ENCODE peak calls at places on chromosomes 1 and 21, in ten cellular contexts. P is prostate gland, H is kidney, Y is thoracic aorta, A is AG09319, U is astrocyte of the spinal cord, L is pancreas, C is psoas muscle, W is GM10248, E is cardiac fibroblast. Q is an unnamed sample.

GRCh38 chr1:40078512-40079333 is 18.3 kb downstream of the PPT1 start:
- DNase-seq in P (peak), H (no peak), Y (no peak), A (no peak), U (peak), L (no peak), C (no peak), W (peak), E (peak), Q (peak)

GRCh38 chr1:171610385-171610784 is 11.7 kb upstream of the MYOCOS start:
- DNase-seq in P (no peak), H (no peak), Y (no peak), A (no peak), U (peak), L (no peak), C (no peak), W (no peak), E (peak), Q (no peak)

GRCh38 chr21:45535341-45536081 is 6.7 kb downstream of the SLC19A1 start:
- DNase-seq in P (no peak), H (peak), Y (no peak), A (no peak), U (no peak), L (peak), C (peak), W (no peak), E (no peak), Q (no peak)

GRCh38 chr1:17632541-17633193 is 93.2 kb downstream of the ARHGEF10L start:
- DNase-seq in P (no peak), H (no peak), Y (no peak), A (no peak), U (peak), L (no peak), C (no peak), W (no peak), E (peak), Q (no peak)

GRCh38 chr1:221366495-221367095 is 375.3 kb downstream of the DUSP10 start:
- DNase-seq in P (no peak), H (no peak), Y (no peak), A (no peak), U (no peak), L (no peak), C (no peak), W (no peak), E (no peak), Q (no peak)

GRCh38 chr21:43345746-43346409 is 81.1 kb downstream of the SIK1 start:
- DNase-seq in P (no peak), H (no peak), Y (no peak), A (no peak), U (peak), L (peak), C (no peak), W (no peak), E (peak), Q (no peak)

GRCh38 chr1:10839188-10839770 is 42.8 kb upstream of the CASZ1 start:
- DNase-seq in P (no peak), H (no peak), Y (no peak), A (no peak), U (no peak), L (no peak), C (no peak), W (no peak), E (no peak), Q (no peak)

GRCh38 chr1:112904071-112904830 is 51.7 kb downstream of the SLC16A1 start:
- DNase-seq in P (no peak), H (no peak), Y (no peak), A (peak), U (peak), L (no peak), C (no peak), W (no peak), E (peak), Q (no peak)

GRCh38 chr1:91764471-91765115 is 121.4 kb downstream of the TGFBR3 start:
- DNase-seq in P (no peak), H (no peak), Y (no peak), A (no peak), U (no peak), L (no peak), C (no peak), W (no peak), E (no peak), Q (no peak)

GRCh38 chr1:65493792-65494191 is 73.3 kb downstream of the LEPR start:
- DNase-seq in P (peak), H (no peak), Y (no peak), A (peak), U (peak), L (no peak), C (no peak), W (no peak), E (no peak), Q (no peak)

GRCh38 chr1:30294508-30294907 is 428.9 kb downstream of the MATN1 start:
- DNase-seq in P (no peak), H (no peak), Y (no peak), A (no peak), U (no peak), L (no peak), C (no peak), W (no peak), E (no peak), Q (no peak)

GRCh38 chr1:12565966-12566352 is 52.1 kb downstream of the DHRS3 start:
- DNase-seq in P (no peak), H (no peak), Y (no peak), A (no peak), U (no peak), L (peak), C (no peak), W (no peak), E (no peak), Q (no peak)

GRCh38 chr1:12161662-12162458 is 4.9 kb upstream of the TNFRSF1B start:
- DNase-seq in P (peak), H (peak), Y (peak), A (peak), U (peak), L (peak), C (peak), W (peak), E (peak), Q (peak)

GRCh38 chr1:28887418-28887834 is 26.9 kb upstream of the EPB41 start:
- DNase-seq in P (no peak), H (peak), Y (no peak), A (no peak), U (no peak), L (peak), C (no peak), W (peak), E (no peak), Q (peak)

GRCh38 chr1:39450956-39451601 is 40.4 kb upstream of the BMP8A start:
- DNase-seq in P (no peak), H (no peak), Y (no peak), A (peak), U (peak), L (no peak), C (no peak), W (no peak), E (peak), Q (no peak)

GRCh38 chr1:229003233-229004031 is 267.5 kb upstream of the RAB4A start:
- DNase-seq in P (no peak), H (no peak), Y (no peak), A (no peak), U (no peak), L (no peak), C (no peak), W (no peak), E (no peak), Q (no peak)

GRCh38 chr21:23963454-23963853 is 1643.8 kb downstream of the MRPL39 start:
- DNase-seq in P (no peak), H (no peak), Y (no peak), A (no peak), U (peak), L (no peak), C (no peak), W (no peak), E (peak), Q (no peak)

GRCh38 chr1:43388021-43388575 is 1.5 kb downstream of the MED8 start:
- DNase-seq in P (no peak), H (no peak), Y (no peak), A (no peak), U (no peak), L (no peak), C (no peak), W (no peak), E (peak), Q (no peak)

GRCh38 chr1:212531796-212532195 is 76.8 kb upstream of the ATF3 start:
- DNase-seq in P (no peak), H (no peak), Y (no peak), A (no peak), U (no peak), L (no peak), C (no peak), W (no peak), E (no peak), Q (no peak)

GRCh38 chr1:14693996-14694395 is 95.5 kb downstream of the KAZN start:
- DNase-seq in P (no peak), H (no peak), Y (no peak), A (no peak), U (no peak), L (no peak), C (no peak), W (no peak), E (no peak), Q (no peak)

GRCh38 chr1:2466270-2466665 is 9.8 kb upstream of the PLCH2 start:
- DNase-seq in P (no peak), H (no peak), Y (no peak), A (no peak), U (no peak), L (no peak), C (no peak), W (no peak), E (no peak), Q (no peak)

GRCh38 chr21:37927711-37928110 is 11.5 kb upstream of the KCNJ6 start:
- DNase-seq in P (no peak), H (no peak), Y (no peak), A (no peak), U (no peak), L (no peak), C (no peak), W (no peak), E (no peak), Q (no peak)

GRCh38 chr1:225772323-225772768 is 5.3 kb upstream of the SRP9 start:
- DNase-seq in P (peak), H (peak), Y (peak), A (no peak), U (peak), L (peak), C (peak), W (peak), E (peak), Q (no peak)
- TF ChIP-seq CTCF in P (peak), H (peak), Y (peak), A (peak), U (peak), L (peak), C (peak), W (peak), E (peak), Q (peak)

GRCh38 chr1:182197555-182197954 is 136.0 kb upstream of the ZNF648 start:
- DNase-seq in P (no peak), H (no peak), Y (no peak), A (no peak), U (no peak), L (no peak), C (peak), W (no peak), E (no peak), Q (no peak)

GRCh38 chr1:182200025-182200814 is 138.7 kb upstream of the ZNF648 start:
- DNase-seq in P (no peak), H (no peak), Y (no peak), A (no peak), U (no peak), L (no peak), C (no peak), W (no peak), E (no peak), Q (no peak)

GRCh38 chr1:182196897-182197546 is 135.5 kb upstream of the ZNF648 start:
- DNase-seq in P (no peak), H (no peak), Y (peak), A (no peak), U (no peak), L (no peak), C (no peak), W (no peak), E (no peak), Q (no peak)

GRCh38 chr1:182195733-182196132 is 134.2 kb upstream of the ZNF648 start:
- DNase-seq in P (no peak), H (no peak), Y (no peak), A (no peak), U (no peak), L (no peak), C (no peak), W (no peak), E (no peak), Q (no peak)

GRCh38 chr1:182198006-182198605 is 136.6 kb upstream of the ZNF648 start:
- DNase-seq in P (no peak), H (no peak), Y (no peak), A (no peak), U (no peak), L (no peak), C (peak), W (peak), E (no peak), Q (no peak)
- TF ChIP-seq CTCF in P (no peak), H (no peak), Y (no peak), A (no peak), U (peak), L (no peak), C (no peak), W (peak), E (no peak), Q (peak)

GRCh38 chr1:153956997-153957715 is 1.3 kb downstream of the CRTC2 start:
- DNase-seq in P (no peak), H (peak), Y (no peak), A (no peak), U (no peak), L (no peak), C (no peak), W (no peak), E (no peak), Q (no peak)

GRCh38 chr1:153959454-153959853 is 1.0 kb upstream of the CRTC2 start:
- DNase-seq in P (no peak), H (peak), Y (no peak), A (no peak), U (no peak), L (no peak), C (no peak), W (no peak), E (no peak), Q (no peak)

GRCh38 chr1:153957744-153958110 is 685 bp downstream of the CRTC2 start:
- DNase-seq in P (no peak), H (no peak), Y (no peak), A (no peak), U (peak), L (no peak), C (no peak), W (peak), E (peak), Q (no peak)

GRCh38 chr1:153958961-153959260 is 499 bp upstream of the CRTC2 start:
- DNase-seq in P (no peak), H (peak), Y (no peak), A (no peak), U (no peak), L (no peak), C (peak), W (no peak), E (no peak), Q (no peak)

DNA sequence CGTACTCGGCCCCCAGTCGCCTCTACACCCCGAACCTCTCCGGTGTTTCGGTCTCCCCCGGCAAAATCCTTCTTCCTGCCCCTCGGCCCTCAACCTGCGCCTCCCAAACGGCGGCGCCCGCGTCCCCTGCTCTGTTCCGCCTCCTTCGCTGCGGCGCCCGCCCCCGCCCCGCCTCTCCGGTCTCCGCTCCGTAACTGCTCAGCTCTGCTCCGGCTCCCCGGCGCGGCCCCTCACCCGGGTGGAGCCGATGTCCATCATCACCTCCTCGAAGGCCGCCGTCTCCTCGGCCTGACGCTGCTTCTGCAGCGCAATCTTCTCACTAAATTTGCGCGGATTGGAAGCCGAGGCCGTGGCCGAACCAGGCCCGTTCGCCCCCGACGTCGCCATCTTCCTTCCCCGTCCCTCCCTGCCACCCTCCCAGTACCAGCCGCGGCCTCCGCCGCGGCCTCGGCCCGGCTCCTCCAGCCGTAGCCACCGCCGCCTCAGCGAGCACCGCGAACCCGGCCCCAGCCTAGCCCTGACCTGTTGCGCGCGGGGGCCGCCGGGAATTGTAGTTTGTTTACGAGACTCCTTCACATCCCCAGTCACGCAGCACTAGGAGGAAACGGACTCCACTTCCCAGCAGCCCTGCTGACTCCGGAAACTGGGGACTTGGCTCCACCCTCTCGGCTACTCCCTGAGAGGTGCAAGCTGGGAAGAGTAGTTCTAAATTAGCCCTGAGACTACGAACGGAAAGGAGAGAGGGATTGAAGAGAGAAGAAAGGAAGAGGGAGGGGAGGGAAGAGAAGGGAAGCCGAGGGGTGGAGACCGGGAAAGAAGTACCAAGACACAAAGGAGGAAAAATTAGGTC is at the start of gene CRTC2:
- DNase-seq in P (peak), H (peak), Y (peak), A (peak), U (peak), L (peak), C (peak), W (peak), E (peak), Q (peak)
- TF ChIP-seq CTCF in P (no peak), H (no peak), Y (no peak), A (no peak), U (no peak), L (no peak), C (no peak), W (no peak), E (no peak), Q (peak)

GRCh38 chr1:54490361-54491248 is 57.4 kb upstream of the ACOT11 start:
- DNase-seq in P (no peak), H (peak), Y (no peak), A (no peak), U (no peak), L (peak), C (no peak), W (no peak), E (no peak), Q (no peak)

GRCh38 chr1:54488065-54488750 is 59.8 kb upstream of the ACOT11 start:
- DNase-seq in P (peak), H (peak), Y (peak), A (peak), U (peak), L (peak), C (peak), W (peak), E (peak), Q (peak)

GRCh38 chr1:54488831-54489626 is 59.0 kb upstream of the ACOT11 start:
- DNase-seq in P (peak), H (peak), Y (peak), A (peak), U (peak), L (peak), C (peak), W (peak), E (peak), Q (peak)

GRCh38 chr1:54487571-54488050 is 60.4 kb upstream of the ACOT11 start:
- DNase-seq in P (peak), H (no peak), Y (no peak), A (no peak), U (no peak), L (no peak), C (peak), W (no peak), E (no peak), Q (no peak)

DNA sequence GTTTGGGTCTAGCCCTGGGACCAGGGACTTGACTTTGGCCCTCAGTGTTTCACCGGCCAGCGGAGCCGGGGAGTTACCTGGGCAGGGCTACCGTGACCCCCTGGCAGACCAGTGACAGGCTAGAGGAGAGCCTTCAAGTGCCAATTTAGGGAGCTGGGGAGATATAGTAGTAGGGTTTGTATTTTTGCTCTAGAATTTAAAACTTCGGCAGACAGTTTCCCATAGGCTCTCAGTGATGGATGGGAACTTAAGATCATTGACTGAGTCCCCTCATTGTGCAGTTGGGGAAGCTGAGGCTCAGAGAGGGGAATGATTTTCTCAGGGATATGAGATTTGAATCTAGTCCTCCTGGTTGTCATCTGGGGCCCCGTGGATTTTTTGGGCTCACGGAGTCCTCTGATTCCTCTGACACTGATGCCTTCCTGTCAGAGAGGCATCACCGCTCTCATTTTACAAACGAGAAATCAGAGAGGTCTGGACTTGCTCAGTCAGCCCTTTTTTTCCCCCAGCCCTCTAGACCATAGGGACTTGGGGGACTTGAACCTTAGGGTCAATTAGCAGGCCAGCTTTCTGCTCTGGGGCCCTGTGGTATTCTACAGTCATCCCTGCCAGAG is 58.3 kb upstream of the ACOT11 start:
- DNase-seq in P (no peak), H (no peak), Y (no peak), A (no peak), U (no peak), L (no peak), C (no peak), W (no peak), E (no peak), Q (no peak)
- TF ChIP-seq CTCF in P (no peak), H (no peak), Y (peak), A (no peak), U (no peak), L (no peak), C (no peak), W (no peak), E (no peak), Q (no peak)

Q was measured in GM06990.